ENCODE peak calls at places on chromosomes 1 and 21, in seven cellular contexts. L is IMR-90, N is SK-N-SH, S is A549, W is K562, X is H1, R is HepG2. V is an unnamed sample.

GRCh38 chr1:112507336-112507735 is 1.4 kb upstream of the WNT2B start:
- DNase-seq in L (no peak), X (no peak), R (no peak), N (no peak), S (no peak), W (no peak), V (no peak)

GRCh38 chr1:208231929-208232360 is 12.2 kb downstream of the PLXNA2 start:
- DNase-seq in N (peak), W (no peak), X (no peak), S (no peak), L (peak), R (no peak), V (no peak)

GRCh38 chr1:31548899-31549806 is 27.2 kb upstream of the TINAGL1 start:
- DNase-seq in N (peak), L (peak), X (peak), R (peak), W (peak), S (peak), V (peak)

GRCh38 chr1:93811646-93812045 is 67.4 kb downstream of the DNTTIP2 start:
- DNase-seq in L (peak), W (no peak), S (no peak), R (no peak), X (no peak), N (no peak), V (no peak)

GRCh38 chr1:112445591-112445990 is 49.6 kb downstream of the CTTNBP2NL start:
- DNase-seq in N (no peak), X (no peak), S (no peak), W (no peak), L (peak), R (no peak), V (no peak)

GRCh38 chr1:100528861-100529260 is 9.1 kb upstream of the GPR88 start:
- DNase-seq in W (no peak), L (peak), R (no peak), N (no peak), S (no peak), X (no peak), V (no peak)

GRCh38 chr1:16032388-16033100 is 10.7 kb downstream of the CLCNKA start:
- DNase-seq in R (peak), X (peak), L (peak), N (peak), W (peak), S (peak), V (no peak)

GRCh38 chr21:45972353-45972715 is 9.2 kb upstream of the COL6A1 start:
- DNase-seq in S (no peak), X (no peak), R (no peak), W (no peak), L (no peak), N (peak), V (no peak)

GRCh38 chr1:243375596-243375995 is 119.8 kb downstream of the SDCCAG8 start:
- DNase-seq in L (no peak), R (no peak), X (no peak), S (no peak), N (no peak), W (no peak), V (no peak)

GRCh38 chr1:211698161-211699026 is 23.0 kb upstream of the NEK2 start:
- DNase-seq in N (peak), W (peak), X (no peak), S (peak), L (peak), R (peak), V (peak)
- TF ChIP-seq RFX5 in N (no peak), W (no peak), X (no peak), S (no peak), L (no peak), R (no peak), V (no peak)

DNA sequence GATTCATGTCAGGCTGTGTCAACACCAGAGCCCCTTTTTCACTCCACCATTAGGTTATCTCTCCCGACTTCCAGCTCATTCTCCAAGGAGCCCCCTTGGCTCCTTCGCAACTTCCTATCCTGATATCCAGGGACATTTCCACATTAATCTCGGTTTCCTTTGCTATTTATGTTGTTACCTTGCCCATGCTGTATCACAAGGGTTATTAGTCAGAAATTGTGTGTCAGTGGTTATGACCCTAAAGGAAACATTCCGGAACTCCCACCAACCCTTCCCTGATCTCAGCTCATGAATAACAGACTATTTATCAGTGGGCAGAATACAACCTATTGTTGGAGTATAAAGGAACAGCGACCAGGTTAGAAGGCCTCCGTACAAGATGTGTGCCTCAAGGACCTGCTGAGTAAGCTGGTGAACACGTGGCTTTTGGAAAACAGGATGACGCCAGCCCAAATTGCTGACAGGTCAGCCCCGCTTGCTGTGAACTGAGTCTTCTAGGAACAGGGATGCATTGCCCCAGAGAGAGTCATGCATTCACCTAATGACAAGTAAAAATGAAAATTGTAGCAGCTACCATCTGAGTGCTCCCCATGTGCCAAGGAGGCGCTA is 121.5 kb downstream of the PLPP3 start:
- DNase-seq in N (no peak), R (no peak), S (no peak), X (no peak), W (no peak), L (no peak), V (no peak)
- TF ChIP-seq RFX5 in N (no peak), R (no peak), S (no peak), X (no peak), W (no peak), L (no peak), V (no peak)

GRCh38 chr21:41112740-41113692 is 54.9 kb upstream of the BACE2 start:
- DNase-seq in R (no peak), N (peak), L (peak), X (no peak), W (no peak), S (no peak), V (no peak)
- TF ChIP-seq RFX5 in R (no peak), N (no peak), L (no peak), X (peak), W (no peak), S (no peak), V (no peak)

DNA sequence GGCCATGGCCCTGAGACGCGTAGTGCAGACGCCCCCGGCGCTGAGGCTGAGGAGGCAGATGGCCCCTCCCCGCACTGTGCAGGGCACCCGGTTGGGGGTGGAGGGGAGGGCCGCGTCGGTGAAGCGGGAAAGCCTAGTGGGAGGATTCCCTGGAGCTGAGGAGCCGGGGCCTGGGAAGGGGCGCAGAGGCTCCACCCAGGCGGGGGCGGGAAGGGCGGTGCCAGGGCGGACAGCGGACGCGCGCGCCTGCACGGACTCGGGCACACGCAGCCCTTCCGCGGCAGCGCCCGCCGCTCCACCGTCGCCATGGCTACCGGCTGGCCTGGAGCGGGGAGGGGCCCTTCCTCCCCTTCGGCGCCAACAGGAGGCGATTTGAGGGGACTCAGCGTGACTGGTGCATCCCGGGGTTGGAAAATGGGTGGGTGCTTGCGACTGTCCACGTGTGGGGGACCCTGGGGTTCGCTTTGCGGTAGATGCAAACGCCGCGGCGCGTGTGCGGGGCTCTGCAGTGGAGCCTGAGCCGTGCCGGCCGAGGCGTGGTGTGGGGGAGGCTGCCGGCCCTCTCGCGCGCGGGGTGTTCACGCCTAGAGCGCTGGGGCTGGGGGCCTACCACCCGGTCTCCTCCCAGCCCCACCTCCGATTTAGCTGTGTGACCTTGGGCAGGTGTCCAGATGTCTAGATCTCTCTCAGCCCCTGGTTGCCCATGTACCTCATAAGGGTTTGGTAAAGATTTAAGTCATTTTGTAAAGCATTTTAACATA is 35.1 kb downstream of the PTPRF start:
- DNase-seq in S (no peak), N (peak), X (no peak), L (peak), W (peak), R (no peak), V (no peak)
- TF ChIP-seq RFX5 in S (no peak), N (no peak), X (no peak), L (no peak), W (no peak), R (no peak), V (no peak)

GRCh38 chr1:11178021-11179015 is 10.8 kb upstream of the ANGPTL7 start:
- DNase-seq in R (no peak), X (no peak), W (no peak), S (no peak), L (peak), N (no peak), V (no peak)
- TF ChIP-seq RFX5 in R (no peak), X (no peak), W (no peak), S (no peak), L (no peak), N (no peak), V (no peak)